ENCODE peak calls at places on chromosome 16, in six cellular contexts. P is retinal pigment epithelial cell, M is HFF-Myc, C is psoas muscle, V is WERI-Rb-1, O is GM06990. H is an unnamed sample.

GRCh38 chr16:21075252-21075651 is 75.4 kb downstream of the DNAH3 start:
- DNase-seq in P (no peak), M (no peak), C (no peak), V (no peak), O (no peak), H (no peak)

GRCh38 chr16:53084141-53084541 is 29.4 kb downstream of the CHD9 start:
- DNase-seq in P (no peak), M (no peak), C (no peak), V (no peak), O (no peak), H (peak)

GRCh38 chr16:27347930-27348685 is 34.3 kb downstream of the IL4R start:
- DNase-seq in P (no peak), M (no peak), C (no peak), V (no peak), O (no peak), H (peak)

GRCh38 chr16:84917492-84917891 is 93.8 kb downstream of the ZDHHC7 start:
- DNase-seq in P (no peak), M (no peak), C (no peak), V (peak), O (no peak), H (no peak)

GRCh38 chr16:76194621-76195015 is 82.6 kb upstream of the CNTNAP4 start:
- DNase-seq in P (no peak), M (no peak), C (no peak), V (no peak), O (no peak), H (peak)

GRCh38 chr16:81905277-81905676 is 106.0 kb downstream of the SDR42E1 start:
- DNase-seq in P (no peak), M (no peak), C (no peak), V (peak), O (no peak), H (no peak)

GRCh38 chr16:57276596-57276995 is 7.9 kb downstream of the PLLP start:
- DNase-seq in P (no peak), M (no peak), C (no peak), V (no peak), O (no peak), H (peak)

GRCh38 chr16:79712273-79712672 is 111.7 kb upstream of the MAF start:
- DNase-seq in P (no peak), M (no peak), C (no peak), V (no peak), O (no peak), H (no peak)

GRCh38 chr16:53486230-53486629 is 16.8 kb downstream of the AKTIP start:
- DNase-seq in P (no peak), M (no peak), C (no peak), V (no peak), O (no peak), H (no peak)

GRCh38 chr16:58628845-58629680 is 563 bp downstream of the CNOT1 start:
- DNase-seq in P (no peak), M (no peak), C (peak), V (peak), O (peak), H (peak)

GRCh38 chr16:28932339-28933141 is 769 bp downstream of the CD19 start:
- DNase-seq in P (no peak), M (no peak), C (no peak), V (peak), O (no peak), H (no peak)

GRCh38 chr16:58020628-58021521 is 4.7 kb upstream of the MMP15 start:
- DNase-seq in P (no peak), M (no peak), C (peak), V (peak), O (no peak), H (peak)

GRCh38 chr16:27470567-27471431 is 68.8 kb downstream of the IL21R start:
- DNase-seq in P (no peak), M (peak), C (peak), V (no peak), O (no peak), H (no peak)

GRCh38 chr16:87725596-87726235 is 40.1 kb downstream of the KLHDC4 start:
- DNase-seq in P (peak), M (peak), C (no peak), V (no peak), O (no peak), H (peak)

GRCh38 chr16:79429276-79430128 is 171.0 kb downstream of the MAF start:
- DNase-seq in P (no peak), M (no peak), C (no peak), V (no peak), O (no peak), H (no peak)

GRCh38 chr16:87369117-87369775 is 14.3 kb downstream of the FBXO31 start:
- DNase-seq in P (no peak), M (no peak), C (no peak), V (no peak), O (no peak), H (no peak)

GRCh38 chr16:3872216-3872895 is 8.2 kb downstream of the CREBBP start:
- DNase-seq in P (no peak), M (no peak), C (no peak), V (no peak), O (no peak), H (no peak)

GRCh38 chr16:20415541-20415940 is 6.2 kb downstream of the ACSM5 start:
- DNase-seq in P (no peak), M (no peak), C (no peak), V (no peak), O (no peak), H (peak)

GRCh38 chr16:82504811-82505210 is 122.0 kb upstream of the CDH13 start:
- DNase-seq in P (no peak), M (no peak), C (no peak), V (peak), O (no peak), H (no peak)

GRCh38 chr16:80569440-80570105 is 28.8 kb downstream of the DYNLRB2 start:
- DNase-seq in P (peak), M (no peak), C (no peak), V (no peak), O (peak), H (peak)

GRCh38 chr16:75415169-75415908 is 18.0 kb downstream of the CFDP1 start:
- DNase-seq in P (no peak), M (no peak), C (no peak), V (no peak), O (no peak), H (peak)

GRCh38 chr16:21116148-21116693 is 34.4 kb downstream of the DNAH3 start:
- DNase-seq in P (no peak), M (no peak), C (no peak), V (no peak), O (peak), H (no peak)

GRCh38 chr16:3808308-3809063 is 72.0 kb downstream of the CREBBP start:
- DNase-seq in P (no peak), M (no peak), C (no peak), V (no peak), O (no peak), H (no peak)

GRCh38 chr16:70679653-70680494 is 6.0 kb downstream of the MTSS2 start:
- DNase-seq in P (no peak), M (no peak), C (peak), V (no peak), O (no peak), H (no peak)

GRCh38 chr16:66472961-66473610 is 46.0 kb downstream of the BEAN1 start:
- DNase-seq in P (no peak), M (no peak), C (no peak), V (no peak), O (no peak), H (no peak)

GRCh38 chr16:14199199-14199598 is 128.1 kb downstream of the MRTFB start:
- DNase-seq in P (no peak), M (no peak), C (no peak), V (no peak), O (no peak), H (no peak)

GRCh38 chr16:14205666-14206065 is 134.5 kb downstream of the MRTFB start:
- DNase-seq in P (no peak), M (no peak), C (no peak), V (no peak), O (no peak), H (no peak)

GRCh38 chr16:14199624-14200023 is 128.5 kb downstream of the MRTFB start:
- DNase-seq in P (no peak), M (no peak), C (no peak), V (no peak), O (no peak), H (peak)

GRCh38 chr16:14202095-14202494 is 131.0 kb downstream of the MRTFB start:
- DNase-seq in P (no peak), M (no peak), C (no peak), V (no peak), O (no peak), H (no peak)

DNA sequence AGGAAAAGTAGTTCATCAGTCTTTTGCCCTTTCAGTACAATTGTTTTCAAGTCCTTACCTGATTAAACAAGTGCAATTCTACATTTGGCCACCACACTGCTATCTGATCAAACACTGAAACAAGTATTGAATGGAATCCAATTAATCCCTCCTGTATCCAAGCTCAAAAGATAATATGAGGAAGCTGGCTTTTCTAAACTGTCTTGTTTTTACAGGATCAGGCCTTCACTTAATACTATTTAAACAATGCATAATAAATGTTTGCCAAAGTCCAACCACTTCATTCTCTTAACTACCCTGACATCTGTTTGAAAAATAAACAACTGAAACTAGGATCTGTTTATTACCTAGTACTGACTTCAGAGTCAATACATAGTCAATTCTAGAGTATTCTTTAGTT is 131.6 kb downstream of the MRTFB start:
- DNase-seq in P (no peak), M (no peak), C (no peak), V (no peak), O (no peak), H (peak)
- H3K4me3 ChIP-seq in P (no peak), M (no peak), C (no peak), V (no peak), O (no peak), H (no peak)

GRCh38 chr16:14301150-14302030 is 230.3 kb downstream of the MRTFB start:
- DNase-seq in P (no peak), M (no peak), C (peak), V (no peak), O (peak), H (peak)
- TF ChIP-seq CTCF in P (no peak), M (no peak), C (no peak), V (no peak), O (no peak), H (no peak)

GRCh38 chr16:77897831-77898540 is 109.6 kb downstream of the VAT1L start:
- DNase-seq in P (no peak), M (no peak), C (no peak), V (no peak), O (no peak), H (no peak)
- H3K4me3 ChIP-seq in P (no peak), M (no peak), C (no peak), V (no peak), O (no peak), H (no peak)

GRCh38 chr16:521381-522210 is 5.9 kb upstream of the CAPN15 start:
- DNase-seq in P (no peak), M (no peak), C (no peak), V (no peak), O (peak), H (peak)
- TF ChIP-seq CTCF in P (peak), M (peak), C (no peak), V (no peak), O (no peak), H (peak)

DNA sequence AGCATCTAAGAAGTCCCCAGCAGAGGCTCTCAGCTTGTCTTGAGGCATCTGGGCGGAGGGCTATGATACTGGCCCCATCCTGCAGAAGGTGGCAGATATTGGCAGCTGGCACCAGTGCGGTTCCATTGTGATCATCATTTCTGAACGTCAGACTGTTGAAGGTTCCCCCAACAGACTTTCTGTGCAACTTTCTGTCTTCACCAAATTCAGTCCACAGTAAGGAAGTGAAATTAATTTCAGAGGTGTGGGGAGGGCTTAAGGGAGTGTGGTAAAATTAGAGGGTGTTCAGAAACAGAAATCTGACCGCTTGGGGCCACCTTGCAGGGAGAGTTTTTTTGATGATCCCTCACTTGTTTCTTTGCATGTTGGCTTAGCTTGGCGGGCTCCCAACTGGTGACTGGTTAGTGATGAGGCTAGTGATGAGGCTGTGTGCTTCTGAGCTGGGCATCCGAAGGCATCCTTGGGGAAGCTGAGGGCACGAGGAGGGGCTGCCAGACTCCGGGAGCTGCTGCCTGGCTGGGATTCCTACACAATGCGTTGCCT is at the start of gene CIITA:
- DNase-seq in P (peak), M (no peak), C (peak), V (no peak), O (peak), H (peak)
- H3K4me3 ChIP-seq in P (no peak), M (no peak), C (peak), V (no peak), O (peak), H (no peak)

GRCh38 chr16:83578146-83578545 is 229.6 kb upstream of the HSBP1 start:
- DNase-seq in P (no peak), M (no peak), C (no peak), V (no peak), O (no peak), H (no peak)

GRCh38 chr16:83579431-83579830 is 228.3 kb upstream of the HSBP1 start:
- DNase-seq in P (no peak), M (no peak), C (no peak), V (no peak), O (no peak), H (no peak)

GRCh38 chr16:83581082-83581481 is 226.7 kb upstream of the HSBP1 start:
- DNase-seq in P (no peak), M (no peak), C (no peak), V (no peak), O (peak), H (peak)

GRCh38 chr16:83579027-83579426 is 228.8 kb upstream of the HSBP1 start:
- DNase-seq in P (no peak), M (no peak), C (no peak), V (no peak), O (no peak), H (no peak)

DNA sequence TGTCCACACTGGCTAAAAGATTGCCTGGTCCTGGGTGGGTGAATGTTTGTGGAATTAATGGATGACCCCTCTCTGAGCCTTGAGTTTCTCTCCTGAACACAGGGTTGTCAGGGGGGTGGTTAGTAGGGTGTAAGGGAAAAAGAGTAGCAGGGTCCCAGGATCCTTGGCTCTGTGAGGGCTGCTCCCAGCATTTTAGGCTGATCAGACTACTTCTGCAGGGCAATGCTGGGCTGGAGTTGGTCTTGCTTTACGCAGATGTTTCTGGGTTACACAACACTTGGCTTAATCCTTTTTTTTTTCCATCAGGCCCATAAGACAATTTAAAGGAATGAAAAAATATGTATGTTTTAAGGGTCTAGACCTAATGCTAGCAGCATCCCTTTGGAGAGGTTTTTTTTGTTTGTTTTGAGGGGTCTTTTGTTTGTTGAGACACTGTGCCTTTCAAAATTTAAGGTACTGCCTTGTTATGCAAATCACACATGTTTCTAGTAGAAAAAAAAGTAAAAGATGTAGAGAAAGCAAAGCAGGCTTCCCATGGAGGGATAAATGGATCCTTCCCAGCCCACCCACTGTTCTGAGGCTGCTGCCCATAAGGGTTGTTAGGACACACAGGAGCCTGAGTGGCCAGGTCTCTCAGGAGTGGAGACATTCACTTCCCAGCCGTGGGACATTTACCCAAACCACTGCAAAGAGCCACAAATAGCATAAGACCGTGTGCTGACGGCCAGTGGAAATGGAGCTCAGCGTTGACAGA is 225.6 kb upstream of the HSBP1 start:
- DNase-seq in P (no peak), M (no peak), C (no peak), V (no peak), O (no peak), H (no peak)
- TF ChIP-seq CTCF in P (no peak), M (no peak), C (no peak), V (no peak), O (no peak), H (no peak)

GRCh38 chr16:23148166-23148512 is 1.1 kb downstream of the USP31 start:
- DNase-seq in P (no peak), M (no peak), C (no peak), V (no peak), O (no peak), H (peak)

GRCh38 chr16:23149267-23149992 is at the start of gene USP31:
- DNase-seq in P (peak), M (peak), C (peak), V (peak), O (peak), H (peak)

GRCh38 chr16:23148513-23149266 is 562 bp downstream of the USP31 start:
- DNase-seq in P (no peak), M (no peak), C (peak), V (peak), O (peak), H (peak)

GRCh38 chr16:23146877-23147601 is 2.2 kb downstream of the USP31 start:
- DNase-seq in P (no peak), M (no peak), C (no peak), V (no peak), O (no peak), H (peak)

GRCh38 chr16:23147666-23148065 is 1.6 kb downstream of the USP31 start:
- DNase-seq in P (no peak), M (no peak), C (no peak), V (no peak), O (no peak), H (no peak)
- H3K4me3 ChIP-seq in P (no peak), M (peak), C (peak), V (no peak), O (no peak), H (peak)

DNA sequence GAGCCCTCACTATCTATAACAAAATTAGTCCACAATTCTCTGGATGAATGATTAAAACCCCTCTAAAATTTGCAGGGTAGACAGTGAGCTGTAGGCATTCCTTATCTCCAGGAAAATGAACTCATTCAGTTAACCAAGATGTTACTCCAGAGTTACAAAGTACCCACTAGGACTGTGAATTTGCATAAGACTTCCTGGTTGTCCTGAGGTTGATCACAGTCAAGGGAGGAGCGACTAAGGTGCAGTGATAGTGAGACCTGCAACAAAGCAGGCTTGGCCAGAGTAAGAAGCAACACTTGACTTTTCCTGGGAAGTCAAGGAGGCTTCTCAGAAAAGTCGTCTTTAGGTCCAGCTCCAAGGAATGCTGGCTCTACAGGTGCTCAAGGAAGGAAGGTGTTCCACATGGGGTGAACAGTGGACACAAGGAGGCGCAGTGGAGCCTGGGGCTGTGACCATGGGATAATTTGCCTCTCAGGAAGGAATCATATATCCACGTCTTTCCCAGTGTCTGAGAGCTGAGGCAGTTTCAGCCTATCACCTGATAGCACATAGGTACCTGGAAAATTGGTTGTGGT is 821.0 kb upstream of the EEF2KMT start:
- DNase-seq in P (no peak), M (no peak), C (no peak), V (peak), O (no peak), H (no peak)
- TF ChIP-seq CTCF in P (peak), M (no peak), C (no peak), V (peak), O (no peak), H (peak)

H was measured in epithelial cell of esophagus.